ENCODE peak calls at places on chromosomes 12 and 14, in nine cellular contexts. K is choroid plexus epithelial cell, O is A549, P is heart right ventricle, S is OCI-LY7, T is B cell, C is cardiac muscle cell, L is BJ, B is lower lobe of right lung. M is an unnamed sample.

GRCh38 chr14:33943484-33943883 is 7.4 kb downstream of the EGLN3 start:
- DNase-seq in P (no peak), C (no peak), L (no peak), O (no peak), S (no peak), T (no peak), B (no peak), K (no peak), M (no peak)

GRCh38 chr12:43676183-43676813 is 82.3 kb downstream of the PUS7L start:
- DNase-seq in T (peak; percentile 13), S (peak; percentile 34), L (no peak), P (no peak), K (peak; percentile 42), B (no peak), O (peak; percentile 15), C (no peak), M (peak; percentile 6)

GRCh38 chr12:54641089-54641488 is 6.4 kb upstream of the LACRT start:
- DNase-seq in T (no peak), O (no peak), S (no peak), C (no peak), L (no peak), P (no peak), K (no peak), B (no peak), M (no peak)

GRCh38 chr14:92425101-92425500 is 88.5 kb upstream of the RIN3 start:
- DNase-seq in P (no peak), B (no peak), O (no peak), T (no peak), L (no peak), C (no peak), K (peak; percentile 77), S (no peak), M (no peak)

GRCh38 chr14:94458558-94459200 is 6.1 kb upstream of the SERPINA11 start:
- DNase-seq in P (no peak), K (no peak), L (no peak), T (no peak), S (no peak), O (no peak), C (no peak), B (no peak), M (no peak)

GRCh38 chr12:96336489-96336888 is 63.8 kb downstream of the CDK17 start:
- DNase-seq in L (no peak), P (no peak), S (no peak), K (no peak), T (no peak), O (no peak), C (no peak), B (no peak), M (no peak)

GRCh38 chr14:64447890-64448667 is 17.2 kb upstream of the AKAP5 start:
- DNase-seq in P (no peak), B (no peak), K (peak; percentile 42), T (no peak), C (no peak), L (no peak), O (no peak), S (no peak), M (no peak)

GRCh38 chr14:34554540-34555250 is 15.2 kb upstream of the EAPP start:
- DNase-seq in T (no peak), O (peak; percentile 29), P (no peak), C (no peak), B (no peak), K (peak; percentile 26), L (no peak), S (peak; percentile 30), M (no peak)

GRCh38 chr12:126784328-126784921 is 1482.5 kb upstream of the TMEM132C start:
- DNase-seq in B (no peak), K (peak; percentile 14), P (peak; percentile 13), C (peak; percentile 71), O (peak; percentile 8), T (peak; percentile 20), S (peak; percentile 24), L (no peak), M (peak; percentile 52)

GRCh38 chr12:30323008-30323407 is 372.7 kb downstream of the IPO8 start:
- DNase-seq in L (no peak), P (no peak), C (no peak), B (no peak), S (no peak), T (no peak), O (no peak), K (peak; percentile 4), M (no peak)

GRCh38 chr14:67221982-67222328 is 19.3 kb upstream of the PALS1 start:
- DNase-seq in P (no peak), C (no peak), B (no peak), T (no peak), S (no peak), K (no peak), O (no peak), L (no peak), M (no peak)

GRCh38 chr14:99209409-99209808 is 62.6 kb downstream of the BCL11B start:
- DNase-seq in T (no peak), B (no peak), C (no peak), P (no peak), O (no peak), K (no peak), L (no peak), S (no peak), M (no peak)

GRCh38 chr14:99212646-99213045 is 59.4 kb downstream of the BCL11B start:
- DNase-seq in T (no peak), P (no peak), K (no peak), O (no peak), B (no peak), S (no peak), L (no peak), C (no peak), M (no peak)

GRCh38 chr14:99211410-99211809 is 60.6 kb downstream of the BCL11B start:
- DNase-seq in C (no peak), T (no peak), K (no peak), O (no peak), S (no peak), B (no peak), L (no peak), P (no peak), M (no peak)

GRCh38 chr14:99212199-99212598 is 59.8 kb downstream of the BCL11B start:
- DNase-seq in P (no peak), K (no peak), B (no peak), O (no peak), L (no peak), S (no peak), C (no peak), T (no peak), M (no peak)

DNA sequence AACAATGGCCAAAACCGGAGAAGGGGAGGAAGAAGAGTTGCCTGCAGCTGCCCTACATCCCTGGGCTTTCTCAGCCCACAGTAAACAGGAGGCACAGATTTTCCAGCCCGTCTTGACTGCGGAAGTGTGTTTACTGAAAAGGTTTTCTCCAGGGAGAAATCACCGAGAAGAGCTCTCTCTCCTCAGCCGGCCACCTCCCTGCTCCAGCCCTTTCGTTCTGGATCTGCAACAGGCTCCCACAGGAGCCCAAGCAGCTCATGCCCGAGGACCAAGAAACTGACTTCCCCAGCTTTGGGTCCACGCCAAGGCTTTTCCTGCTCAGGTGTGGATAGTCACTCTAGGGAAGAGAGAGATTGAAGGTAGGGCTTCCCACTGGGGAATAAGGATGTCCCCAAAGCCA is 61.7 kb downstream of the BCL11B start:
- DNase-seq in O (no peak), S (no peak), L (no peak), K (no peak), T (no peak), B (no peak), P (no peak), C (no peak), M (no peak)
- TF ChIP-seq CTCF in O (no peak), S (no peak), L (no peak), K (no peak), T (no peak), B (no peak), P (no peak), C (no peak), M (no peak)

GRCh38 chr14:55921516-55921915 is 196.7 kb upstream of the PELI2 start:
- DNase-seq in C (no peak), B (no peak), K (no peak), S (no peak), O (no peak), T (no peak), P (no peak), L (no peak), M (no peak)
- TF ChIP-seq CTCF in C (no peak), B (no peak), K (no peak), S (no peak), O (no peak), T (no peak), P (no peak), L (no peak), M (no peak)

DNA sequence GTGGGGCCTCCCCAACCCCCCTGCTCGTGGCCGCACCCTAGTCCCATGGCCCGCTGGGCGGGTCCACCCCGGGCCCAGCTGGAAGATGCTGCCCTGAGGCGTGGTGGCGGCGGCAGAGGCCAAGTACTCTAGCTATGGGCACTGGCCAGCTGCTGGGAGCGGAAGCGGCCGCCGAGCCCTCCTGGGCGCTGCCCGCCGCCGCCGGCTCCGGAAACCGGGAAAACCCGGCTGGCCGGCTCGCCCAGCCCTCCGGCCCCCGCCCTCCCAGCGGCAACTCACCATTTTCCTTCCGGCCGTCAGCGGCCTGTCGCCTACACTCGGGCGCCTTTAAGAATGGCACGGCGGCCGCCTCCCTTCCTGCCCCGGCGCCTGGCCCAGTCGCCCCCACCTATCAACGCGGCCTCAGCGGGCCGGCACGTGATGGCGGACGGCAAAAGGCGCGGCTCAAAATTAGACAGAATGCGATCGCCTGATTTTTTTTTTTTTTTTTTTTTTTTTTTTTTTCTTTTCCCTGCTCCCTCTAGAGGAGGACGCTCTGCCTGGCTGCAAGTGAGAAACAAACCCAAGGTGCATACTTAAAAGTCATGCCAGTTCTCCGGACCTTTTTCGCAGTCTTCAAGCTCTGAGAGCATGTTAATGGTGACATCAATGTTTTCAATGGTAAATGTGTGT is at the start of gene GMFB:
- DNase-seq in O (peak; percentile 79), B (peak; percentile 95), S (peak; percentile 93), C (peak; percentile 93), K (peak; percentile 94), T (peak; percentile 94), L (peak; percentile 57), P (peak; percentile 95), M (peak; percentile 88)
- TF ChIP-seq CTCF in O (peak; percentile 37), B (peak; percentile 50), S (peak; percentile 62), C (peak; percentile 61), K (peak; percentile 61), T (no peak), L (peak; percentile 67), P (peak; percentile 70), M (peak; percentile 58)

GRCh38 chr14:102493096-102493495 is 16.5 kb downstream of the ANKRD9 start:
- DNase-seq in C (no peak), B (peak; percentile 28), K (no peak), S (no peak), L (no peak), P (no peak), T (no peak), O (no peak), M (no peak)

GRCh38 chr14:102491366-102491765 is 18.2 kb downstream of the ANKRD9 start:
- DNase-seq in C (no peak), K (no peak), L (no peak), T (no peak), S (no peak), P (no peak), O (no peak), B (no peak), M (no peak)

GRCh38 chr14:102491786-102492522 is 17.6 kb downstream of the ANKRD9 start:
- DNase-seq in B (peak; percentile 18), S (no peak), K (no peak), L (no peak), P (no peak), C (no peak), O (no peak), T (no peak), M (no peak)

GRCh38 chr14:102492523-102492910 is 17.1 kb downstream of the ANKRD9 start:
- DNase-seq in O (no peak), C (no peak), T (no peak), P (no peak), K (no peak), L (no peak), S (no peak), B (peak; percentile 24), M (no peak)

GRCh38 chr14:102490456-102490855 is 19.1 kb downstream of the ANKRD9 start:
- DNase-seq in S (no peak), B (no peak), K (no peak), T (no peak), P (no peak), O (no peak), L (no peak), C (no peak), M (no peak)
- TF ChIP-seq CTCF in S (no peak), B (no peak), K (no peak), T (no peak), P (no peak), O (no peak), L (no peak), C (no peak), M (no peak)

M was measured in neural crest cell.